ENCODE peak calls at places on chromosome 19, in five cellular contexts. One of them, this sample, is unnamed.

GRCh38 chr19:36221474-36221873 is 6.6 kb downstream of the ZNF146 start:
- DNase-seq in AG10803: no peak
- DNase-seq in coronary artery: no peak
- DNase-seq in CD4-positive, alpha-beta T cell: no peak
- DNase-seq in HFF-Myc: no peak
- DNase-seq in this sample: no peak

GRCh38 chr19:7326105-7326877 is 22.4 kb upstream of the ARHGEF18 start:
- DNase-seq in HFF-Myc: no peak
- DNase-seq in AG10803: peak; percentile 5
- DNase-seq in CD4-positive, alpha-beta T cell: no peak
- DNase-seq in coronary artery: no peak
- DNase-seq in this sample: no peak

GRCh38 chr19:38861368-38861767 is 11.6 kb upstream of the HNRNPL start:
- DNase-seq in CD4-positive, alpha-beta T cell: no peak
- DNase-seq in AG10803: no peak
- DNase-seq in HFF-Myc: no peak
- DNase-seq in coronary artery: no peak
- DNase-seq in this sample: no peak

GRCh38 chr19:57362419-57362818 is 932 bp upstream of the TRAPPC2B start:
- DNase-seq in AG10803: no peak
- DNase-seq in coronary artery: no peak
- DNase-seq in HFF-Myc: no peak
- DNase-seq in CD4-positive, alpha-beta T cell: no peak
- DNase-seq in this sample: no peak

GRCh38 chr19:33530261-33530660 is 8.7 kb upstream of the PEPD start:
- DNase-seq in HFF-Myc: no peak
- DNase-seq in coronary artery: no peak
- DNase-seq in CD4-positive, alpha-beta T cell: no peak
- DNase-seq in AG10803: no peak
- DNase-seq in this sample: no peak

GRCh38 chr19:9078651-9079050 is 8.2 kb upstream of the OR1M1 start:
- DNase-seq in CD4-positive, alpha-beta T cell: no peak
- DNase-seq in HFF-Myc: no peak
- DNase-seq in coronary artery: no peak
- DNase-seq in AG10803: no peak
- DNase-seq in this sample: no peak

GRCh38 chr19:10086904-10087256 is 763 bp downstream of the SHFL start:
- DNase-seq in coronary artery: no peak
- DNase-seq in HFF-Myc: no peak
- DNase-seq in AG10803: no peak
- DNase-seq in CD4-positive, alpha-beta T cell: no peak
- DNase-seq in this sample: no peak

GRCh38 chr19:35266904-35267817 is 1.6 kb upstream of the USF2 start:
- DNase-seq in AG10803: peak; percentile 15
- DNase-seq in CD4-positive, alpha-beta T cell: peak; percentile 28
- DNase-seq in coronary artery: peak; percentile 78
- DNase-seq in HFF-Myc: no peak
- DNase-seq in this sample: peak; percentile 67

GRCh38 chr19:14425696-14426138 is 6.6 kb upstream of the DDX39A start:
- DNase-seq in AG10803: no peak
- DNase-seq in CD4-positive, alpha-beta T cell: no peak
- DNase-seq in HFF-Myc: no peak
- DNase-seq in coronary artery: no peak
- DNase-seq in this sample: no peak

GRCh38 chr19:3494051-3494450 is 6.4 kb downstream of the DOHH start:
- DNase-seq in AG10803: no peak
- DNase-seq in HFF-Myc: no peak
- DNase-seq in coronary artery: no peak
- DNase-seq in CD4-positive, alpha-beta T cell: no peak
- DNase-seq in this sample: no peak

GRCh38 chr19:58196911-58197616 is 14.2 kb downstream of the ZNF274 start:
- DNase-seq in CD4-positive, alpha-beta T cell: no peak
- DNase-seq in HFF-Myc: no peak
- DNase-seq in coronary artery: no peak
- DNase-seq in AG10803: no peak
- DNase-seq in this sample: no peak

GRCh38 chr19:3080281-3080680 is 13.9 kb upstream of the GNA11 start:
- DNase-seq in CD4-positive, alpha-beta T cell: no peak
- DNase-seq in HFF-Myc: no peak
- DNase-seq in AG10803: no peak
- DNase-seq in coronary artery: no peak
- DNase-seq in this sample: no peak

GRCh38 chr19:17553256-17553655 is 2.2 kb upstream of the COLGALT1 start:
- DNase-seq in coronary artery: no peak
- DNase-seq in AG10803: peak; percentile 96
- DNase-seq in HFF-Myc: peak; percentile 89
- DNase-seq in CD4-positive, alpha-beta T cell: no peak
- DNase-seq in this sample: no peak

GRCh38 chr19:28008695-28009094 is 1204.3 kb downstream of the UQCRFS1 start:
- DNase-seq in AG10803: no peak
- DNase-seq in HFF-Myc: no peak
- DNase-seq in CD4-positive, alpha-beta T cell: no peak
- DNase-seq in coronary artery: no peak
- DNase-seq in this sample: no peak

GRCh38 chr19:1690570-1691307 is 38.3 kb upstream of the TCF3 start:
- DNase-seq in coronary artery: no peak
- DNase-seq in AG10803: no peak
- DNase-seq in HFF-Myc: no peak
- DNase-seq in CD4-positive, alpha-beta T cell: peak; percentile 38
- DNase-seq in this sample: no peak

GRCh38 chr19:40623403-40624239 is 22.5 kb downstream of the LTBP4 start:
- DNase-seq in AG10803: no peak
- DNase-seq in coronary artery: no peak
- DNase-seq in CD4-positive, alpha-beta T cell: no peak
- DNase-seq in HFF-Myc: no peak
- DNase-seq in this sample: peak; percentile 78

GRCh38 chr19:51439021-51439465 is 19.2 kb downstream of the SIGLEC8 start:
- DNase-seq in coronary artery: no peak
- DNase-seq in HFF-Myc: no peak
- DNase-seq in AG10803: peak; percentile 8
- DNase-seq in CD4-positive, alpha-beta T cell: peak; percentile 15
- DNase-seq in this sample: no peak

GRCh38 chr19:33207903-33208302 is 13.8 kb downstream of the LRP3 start:
- DNase-seq in HFF-Myc: no peak
- DNase-seq in coronary artery: no peak
- DNase-seq in CD4-positive, alpha-beta T cell: no peak
- DNase-seq in AG10803: no peak
- DNase-seq in this sample: no peak

GRCh38 chr19:3095375-3096191 is 1.4 kb downstream of the GNA11 start:
- DNase-seq in CD4-positive, alpha-beta T cell: peak; percentile 21
- DNase-seq in AG10803: no peak
- DNase-seq in HFF-Myc: no peak
- DNase-seq in coronary artery: no peak
- DNase-seq in this sample: no peak

GRCh38 chr19:51772977-51773376 is 12.0 kb downstream of the FPR2 start:
- DNase-seq in AG10803: no peak
- DNase-seq in CD4-positive, alpha-beta T cell: no peak
- DNase-seq in coronary artery: no peak
- DNase-seq in HFF-Myc: no peak
- DNase-seq in this sample: no peak

GRCh38 chr19:46733693-46734240 is 12.1 kb upstream of the FKRP start:
- DNase-seq in AG10803: no peak
- DNase-seq in CD4-positive, alpha-beta T cell: no peak
- DNase-seq in coronary artery: no peak
- DNase-seq in HFF-Myc: no peak
- DNase-seq in this sample: no peak

GRCh38 chr19:10070730-10071446 is 15.2 kb upstream of the SHFL start:
- DNase-seq in HFF-Myc: no peak
- DNase-seq in CD4-positive, alpha-beta T cell: no peak
- DNase-seq in coronary artery: no peak
- DNase-seq in AG10803: no peak
- DNase-seq in this sample: no peak

GRCh38 chr19:53333466-53334449 is at the start of gene ZNF845:
- DNase-seq in CD4-positive, alpha-beta T cell: peak; percentile 95
- DNase-seq in HFF-Myc: peak; percentile 58
- DNase-seq in AG10803: peak; percentile 90
- DNase-seq in coronary artery: peak; percentile 96
- DNase-seq in this sample: peak; percentile 94

GRCh38 chr19:12828494-12828893 is 5.9 kb downstream of the RTBDN start:
- DNase-seq in AG10803: no peak
- DNase-seq in coronary artery: no peak
- DNase-seq in CD4-positive, alpha-beta T cell: no peak
- DNase-seq in HFF-Myc: no peak
- DNase-seq in this sample: no peak

GRCh38 chr19:728011-728410 is 19.3 kb downstream of the PALM start:
- DNase-seq in coronary artery: no peak
- DNase-seq in CD4-positive, alpha-beta T cell: no peak
- DNase-seq in HFF-Myc: no peak
- DNase-seq in AG10803: no peak
- DNase-seq in this sample: no peak

GRCh38 chr19:40398417-40399056 is 8.6 kb upstream of the HIPK4 start:
- DNase-seq in AG10803: no peak
- DNase-seq in HFF-Myc: no peak
- DNase-seq in CD4-positive, alpha-beta T cell: peak; percentile 46
- DNase-seq in coronary artery: no peak
- DNase-seq in this sample: no peak

GRCh38 chr19:410243-410781 is 1.4 kb upstream of the C2CD4C start:
- DNase-seq in HFF-Myc: no peak
- DNase-seq in coronary artery: no peak
- DNase-seq in CD4-positive, alpha-beta T cell: no peak
- DNase-seq in AG10803: no peak
- DNase-seq in this sample: no peak

DNA sequence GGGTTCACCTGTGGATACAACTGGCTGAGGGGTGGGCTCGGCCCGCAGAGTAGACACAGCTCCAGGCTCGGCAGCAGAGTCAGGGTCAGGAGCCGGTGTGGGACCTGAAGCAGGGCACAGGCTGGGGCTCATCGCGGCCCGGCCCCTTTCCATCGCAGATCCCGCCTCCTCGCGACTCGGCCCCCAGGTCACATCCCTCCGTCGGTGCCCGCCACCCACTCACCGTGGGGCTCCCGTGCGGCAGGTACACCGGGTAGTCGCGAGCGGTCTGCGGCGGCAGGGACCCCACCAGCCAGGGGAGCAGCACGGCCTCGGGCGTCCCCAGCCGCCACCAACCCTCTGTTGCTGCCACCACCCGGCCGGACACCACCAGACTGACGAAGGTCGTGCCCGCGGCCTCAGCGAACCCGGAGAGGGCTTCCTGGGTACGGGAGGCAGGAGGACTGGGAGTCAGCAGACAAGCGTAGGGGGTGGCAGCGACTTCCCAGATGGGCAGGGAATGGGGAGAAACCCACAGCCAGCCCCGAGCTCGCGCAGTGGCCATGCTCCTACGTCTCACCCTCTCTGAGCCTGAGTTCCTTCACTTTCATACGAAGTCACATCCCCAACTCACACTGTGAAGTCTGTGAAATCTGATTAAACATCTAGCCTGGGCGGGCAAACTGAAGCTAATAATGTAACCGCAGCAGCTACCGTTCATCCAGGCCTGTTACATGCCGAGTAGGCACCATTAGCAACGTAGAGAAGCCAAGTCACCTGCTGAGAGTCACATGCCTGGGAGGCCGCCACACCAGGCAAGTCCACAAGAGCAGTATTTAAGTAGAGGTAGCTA is 3.7 kb downstream of the FUZ start:
- DNase-seq in coronary artery: peak; percentile 87
- DNase-seq in CD4-positive, alpha-beta T cell: peak; percentile 15
- DNase-seq in HFF-Myc: no peak
- DNase-seq in AG10803: peak; percentile 36
- DNase-seq in this sample: peak; percentile 49
- TF ChIP-seq CTCF in coronary artery: no peak
- TF ChIP-seq CTCF in CD4-positive, alpha-beta T cell: no peak
- TF ChIP-seq CTCF in HFF-Myc: no peak
- TF ChIP-seq CTCF in AG10803: no peak
- TF ChIP-seq CTCF in this sample: no peak

GRCh38 chr19:54462713-54463530 is 656 bp downstream of the LENG9 start:
- DNase-seq in HFF-Myc: no peak
- DNase-seq in coronary artery: peak; percentile 92
- DNase-seq in AG10803: peak; percentile 63
- DNase-seq in CD4-positive, alpha-beta T cell: peak; percentile 55
- DNase-seq in this sample: no peak

GRCh38 chr19:54460230-54461005 is 3.2 kb downstream of the LENG9 start:
- DNase-seq in coronary artery: no peak
- DNase-seq in AG10803: no peak
- DNase-seq in HFF-Myc: no peak
- DNase-seq in CD4-positive, alpha-beta T cell: no peak
- DNase-seq in this sample: no peak

GRCh38 chr19:54463531-54464043 is at the start of gene LENG9:
- DNase-seq in CD4-positive, alpha-beta T cell: peak; percentile 87
- DNase-seq in AG10803: peak; percentile 97
- DNase-seq in coronary artery: peak; percentile 99
- DNase-seq in HFF-Myc: peak; percentile 96
- DNase-seq in this sample: peak; percentile 94

GRCh38 chr19:54461201-54462071 is 2.1 kb downstream of the LENG9 start:
- DNase-seq in AG10803: no peak
- DNase-seq in coronary artery: no peak
- DNase-seq in HFF-Myc: no peak
- DNase-seq in CD4-positive, alpha-beta T cell: no peak
- DNase-seq in this sample: no peak

GRCh38 chr19:54462072-54462712 is 1.4 kb downstream of the LENG9 start:
- DNase-seq in coronary artery: no peak
- DNase-seq in HFF-Myc: no peak
- DNase-seq in AG10803: no peak
- DNase-seq in CD4-positive, alpha-beta T cell: no peak
- DNase-seq in this sample: no peak
- TF ChIP-seq CTCF in coronary artery: no peak
- TF ChIP-seq CTCF in HFF-Myc: no peak
- TF ChIP-seq CTCF in AG10803: no peak
- TF ChIP-seq CTCF in CD4-positive, alpha-beta T cell: no peak
- TF ChIP-seq CTCF in this sample: no peak

DNA sequence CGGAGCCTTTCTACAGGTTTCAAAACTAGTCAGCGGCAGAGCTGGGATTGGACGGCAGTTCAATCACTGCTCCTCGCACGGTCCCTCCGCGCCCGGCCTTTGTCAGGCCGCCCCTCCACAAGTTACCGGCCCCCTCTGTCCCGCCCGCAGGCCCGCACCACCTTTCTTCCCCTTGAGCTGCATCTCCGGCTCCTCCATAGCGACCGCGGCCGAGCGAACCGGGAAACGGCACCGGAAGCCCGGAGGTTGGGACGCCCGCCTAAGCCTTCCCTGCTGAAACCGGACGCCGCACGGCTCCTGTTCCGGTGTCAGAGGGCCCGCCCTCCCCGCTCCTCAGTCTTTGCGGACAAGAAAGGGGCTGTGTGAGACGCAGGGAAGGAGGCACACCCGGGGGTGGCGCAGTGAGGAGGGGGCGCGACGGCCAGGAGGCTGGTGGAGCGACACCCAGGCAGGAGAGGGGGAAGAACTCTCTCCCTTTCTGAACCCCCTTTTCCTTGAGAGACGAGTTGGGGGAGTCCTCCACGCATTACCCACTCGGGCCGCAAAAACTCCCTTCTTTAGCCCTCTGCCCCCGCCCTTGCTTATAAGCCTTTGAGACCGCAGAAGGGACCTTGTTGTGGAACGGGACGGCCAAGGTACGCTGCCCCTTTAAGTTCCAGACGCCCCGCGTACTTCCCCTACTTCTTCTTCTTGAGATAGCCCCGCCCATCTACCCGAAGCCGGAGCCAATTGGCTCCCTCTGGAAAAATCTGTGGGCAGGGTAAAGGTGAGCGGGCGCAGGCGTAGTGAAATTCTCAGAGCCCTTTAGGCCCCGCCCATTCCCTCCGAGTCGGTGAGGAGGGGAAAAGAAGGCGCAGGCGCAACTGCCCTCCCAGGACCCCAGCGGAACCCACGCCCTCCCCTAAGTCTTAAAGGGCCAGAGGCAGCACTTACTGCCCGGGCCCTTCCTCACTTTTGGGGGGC is at the start of the genes BORCS8 and RFXANK:
- DNase-seq in HFF-Myc: peak; percentile 97
- DNase-seq in CD4-positive, alpha-beta T cell: peak; percentile 98
- DNase-seq in AG10803: peak; percentile 98
- DNase-seq in coronary artery: peak; percentile 99
- DNase-seq in this sample: peak; percentile 97
- TF ChIP-seq CTCF in HFF-Myc: no peak
- TF ChIP-seq CTCF in CD4-positive, alpha-beta T cell: no peak
- TF ChIP-seq CTCF in AG10803: no peak
- TF ChIP-seq CTCF in coronary artery: no peak
- TF ChIP-seq CTCF in this sample: no peak

GRCh38 chr19:55809381-55810058 is 22.3 kb downstream of the NLRP11 start:
- DNase-seq in CD4-positive, alpha-beta T cell: no peak
- DNase-seq in coronary artery: no peak
- DNase-seq in HFF-Myc: peak; percentile 10
- DNase-seq in AG10803: peak; percentile 30
- DNase-seq in this sample: no peak
- TF ChIP-seq CTCF in CD4-positive, alpha-beta T cell: no peak
- TF ChIP-seq CTCF in coronary artery: no peak
- TF ChIP-seq CTCF in HFF-Myc: peak; percentile 38
- TF ChIP-seq CTCF in AG10803: no peak
- TF ChIP-seq CTCF in this sample: no peak